ENCODE peak calls at places on chromosomes 11 and 22, in ten cellular contexts. I is cerebellar cortex; Q is NCI-H1105; X is kidney tubule cell; S is activated gamma-delta T cell treated with Interleukin-2 at 50 U/mL for 16 hours; V is WTC11; E is AG20443; U is activated CD4-positive, alpha-beta T cell treated with anti-CD3 and anti-CD28 coated beads, Interleukin-2, amount 50 U/mL, for 48 hours; N is NCI-H2081; R is Calu3. L is an unnamed sample.

GRCh38 chr11:45745065-45745811 is 59.7 kb upstream of the SLC35C1 start:
- DNase-seq in I (peak; percentile 4), N (no peak), Q (no peak), E (peak; percentile 21), U (no peak), R (no peak), V (no peak), X (no peak), S (no peak), L (no peak)

GRCh38 chr11:70034740-70035365 is 43.3 kb upstream of the ANO1 start:
- DNase-seq in R (no peak), Q (no peak), V (no peak), N (no peak), X (no peak), U (no peak), S (no peak), E (no peak), I (no peak), L (no peak)

GRCh38 chr22:49372530-49373288 is 455.0 kb downstream of the BRD1 start:
- DNase-seq in S (no peak), N (no peak), X (peak; percentile 37), I (peak; percentile 87), U (no peak), Q (no peak), E (no peak), V (peak; percentile 26), R (peak; percentile 46), L (peak; percentile 91)

GRCh38 chr22:40183029-40183581 is 5.4 kb downstream of the TNRC6B start:
- DNase-seq in X (peak; percentile 80), E (peak; percentile 80), R (no peak), U (no peak), S (no peak), I (no peak), Q (no peak), V (no peak), N (no peak), L (peak; percentile 64)

GRCh38 chr11:15106201-15106965 is 8.3 kb upstream of the INSC start:
- DNase-seq in S (no peak), V (no peak), I (no peak), R (peak; percentile 19), X (peak; percentile 77), E (peak; percentile 62), Q (no peak), U (no peak), N (no peak), L (peak; percentile 54)

GRCh38 chr22:39244496-39245129 is at the start of gene PDGFB:
- DNase-seq in N (no peak), R (peak; percentile 69), E (no peak), V (no peak), X (peak; percentile 89), I (peak; percentile 71), Q (peak; percentile 32), S (no peak), U (no peak), L (peak; percentile 30)

GRCh38 chr11:8262552-8263108 is 1.0 kb downstream of the LMO1 start:
- DNase-seq in X (peak; percentile 49), I (peak; percentile 47), V (peak; percentile 78), Q (peak; percentile 62), N (no peak), E (peak; percentile 83), S (no peak), U (peak; percentile 41), R (peak; percentile 24), L (peak; percentile 78)

GRCh38 chr11:119056397-119056999 is 507 bp downstream of the HYOU1 start:
- DNase-seq in V (peak; percentile 55), U (peak; percentile 48), I (no peak), Q (no peak), E (no peak), X (peak; percentile 34), S (peak; percentile 37), R (peak; percentile 28), N (peak; percentile 61), L (peak; percentile 16)

GRCh38 chr22:41524809-41525449 is 19.3 kb downstream of the POLR3H start:
- DNase-seq in V (peak; percentile 29), U (peak; percentile 67), N (no peak), R (no peak), I (peak; percentile 50), E (no peak), X (peak; percentile 9), Q (no peak), S (peak; percentile 56), L (no peak)

L was measured in Daoy.